ENCODE peak calls at places on chromosomes 1 and 21, in eight cellular contexts. B is Karpas-422; L is left lung; X is SK-MEL-5; Z is stimulated activated CD8-positive, alpha-beta memory T cell treated with anti-CD3 and anti-CD28 coated beads, Interleukin-12 subunit alpha, Interleukin-12 subunit beta, amount 100 ng/mL, for 1 hour; H is cardiac muscle cell; J is HFF-Myc; Y is ureter. O is an unnamed sample.

GRCh38 chr21:42513151-42513984 is at the start of gene SLC37A1:
- DNase-seq in B (peak; percentile 74), L (no peak), X (no peak), Z (no peak), H (peak; percentile 51), J (no peak), Y (peak; percentile 50), O (no peak)

GRCh38 chr1:194342484-194343262 is 1156.3 kb upstream of the B3GALT2 start:
- DNase-seq in B (peak; percentile 62), L (no peak), X (peak; percentile 19), Z (no peak), H (no peak), J (no peak), Y (no peak), O (no peak)

GRCh38 chr1:109197163-109198042 is 16.3 kb upstream of the SARS1 start:
- DNase-seq in B (no peak), L (peak; percentile 62), X (no peak), Z (no peak), H (peak; percentile 71), J (peak; percentile 86), Y (no peak), O (peak; percentile 98)

GRCh38 chr1:85393490-85393889 is 71.5 kb downstream of the DDAH1 start:
- DNase-seq in B (peak; percentile 12), L (no peak), X (no peak), Z (no peak), H (no peak), J (no peak), Y (no peak), O (no peak)

GRCh38 chr1:33711511-33711910 is 152.4 kb upstream of the HMGB4 start:
- DNase-seq in B (no peak), L (no peak), X (no peak), Z (no peak), H (no peak), J (no peak), Y (no peak), O (no peak)

GRCh38 chr1:151985270-151985669 is 8.4 kb downstream of the S100A10 start:
- DNase-seq in B (no peak), L (no peak), X (no peak), Z (no peak), H (no peak), J (no peak), Y (no peak), O (no peak)

GRCh38 chr1:201930137-201930536 is 16.2 kb downstream of the LMOD1 start:
- DNase-seq in B (no peak), L (no peak), X (no peak), Z (no peak), H (no peak), J (no peak), Y (no peak), O (no peak)

GRCh38 chr1:94543893-94544635 is 2.5 kb upstream of the F3 start:
- DNase-seq in B (no peak), L (no peak), X (no peak), Z (no peak), H (no peak), J (no peak), Y (no peak), O (peak; percentile 74)

GRCh38 chr1:161885013-161885412 is 118.9 kb downstream of the ATF6 start:
- DNase-seq in B (no peak), L (no peak), X (no peak), Z (no peak), H (no peak), J (peak; percentile 29), Y (no peak), O (peak; percentile 78)

GRCh38 chr1:21241761-21242581 is 48.3 kb downstream of the ECE1 start:
- DNase-seq in B (no peak), L (no peak), X (no peak), Z (no peak), H (no peak), J (no peak), Y (no peak), O (no peak)

O was measured in fibroblast of pulmonary artery.